ENCODE peak calls at places on chromosomes 3 and 15, in eight cellular contexts. P is brain microvascular endothelial cell, L is A549, U is tibial artery, S is pancreas, B is GM23338, M is body of pancreas, V is cardiac muscle cell. X is an unnamed sample.

GRCh38 chr3:102114264-102114979 is 265.1 kb downstream of the NFKBIZ start:
- DNase-seq in S (no peak), B (no peak), L (no peak), P (no peak), V (no peak), U (no peak), M (no peak), X (no peak)

GRCh38 chr3:98531622-98532274 is at the start of gene GPR15:
- DNase-seq in V (no peak), L (no peak), S (no peak), P (no peak), M (no peak), B (no peak), U (no peak), X (no peak)

GRCh38 chr3:69821133-69821532 is 81.9 kb downstream of the MITF start:
- DNase-seq in S (no peak), B (no peak), M (no peak), L (no peak), U (no peak), V (no peak), P (no peak), X (no peak)

GRCh38 chr15:96972201-96972600 is 641.7 kb downstream of the NR2F2 start:
- DNase-seq in L (no peak), B (no peak), V (no peak), M (no peak), S (no peak), P (no peak), U (no peak), X (no peak)

GRCh38 chr3:115040673-115041286 is 106.3 kb downstream of the ZBTB20 start:
- DNase-seq in M (peak), B (peak), S (no peak), P (peak), V (peak), U (no peak), L (peak), X (no peak)

GRCh38 chr3:114846779-114847178 is 300.3 kb downstream of the ZBTB20 start:
- DNase-seq in U (no peak), L (no peak), V (no peak), S (no peak), B (no peak), M (peak), P (no peak), X (no peak)

GRCh38 chr3:171372694-171373093 is 87.5 kb downstream of the TNIK start:
- DNase-seq in P (no peak), U (no peak), S (no peak), L (no peak), B (no peak), V (no peak), M (no peak), X (no peak)

GRCh38 chr15:55774113-55774970 is 31.4 kb upstream of the PRTG start:
- DNase-seq in S (peak), V (peak), L (peak), P (peak), M (peak), B (peak), U (no peak), X (no peak)

GRCh38 chr3:145450018-145450682 is 710.8 kb downstream of the PLOD2 start:
- DNase-seq in P (no peak), M (no peak), L (no peak), V (no peak), U (no peak), S (no peak), B (no peak), X (no peak)

GRCh38 chr3:127722928-127723603 is 50.3 kb downstream of the ABTB1 start:
- DNase-seq in M (no peak), P (no peak), V (no peak), U (peak), S (no peak), B (no peak), L (no peak), X (no peak)

GRCh38 chr3:18438586-18438985 is 13.4 kb upstream of the SATB1 start:
- DNase-seq in V (no peak), B (peak), L (no peak), U (no peak), P (no peak), S (no peak), M (no peak), X (peak)

GRCh38 chr3:9135930-9136525 is 113.4 kb downstream of the SRGAP3 start:
- DNase-seq in M (peak), L (no peak), B (peak), P (no peak), S (peak), V (peak), U (no peak), X (peak)

GRCh38 chr15:80455668-80456442 is 51.7 kb downstream of the ARNT2 start:
- DNase-seq in B (peak), V (peak), U (no peak), M (peak), S (peak), P (peak), L (peak), X (no peak)

GRCh38 chr15:97087337-97087736 is 756.8 kb downstream of the NR2F2 start:
- DNase-seq in V (no peak), U (no peak), B (no peak), S (no peak), L (no peak), M (no peak), P (no peak), X (no peak)

GRCh38 chr3:72690646-72691045 is 157.6 kb downstream of the SHQ1 start:
- DNase-seq in U (no peak), P (no peak), M (no peak), B (no peak), S (no peak), V (peak), L (no peak), X (no peak)

GRCh38 chr3:29412117-29412516 is 131.2 kb downstream of the RBMS3 start:
- DNase-seq in L (no peak), B (no peak), U (no peak), P (no peak), M (no peak), V (no peak), S (no peak), X (no peak)

GRCh38 chr3:128698211-128699011 is 27.6 kb upstream of the RAB7A start:
- DNase-seq in M (peak), P (no peak), B (peak), L (peak), U (peak), V (peak), S (peak), X (peak)

GRCh38 chr15:45187894-45188830 is at the start of gene SHF:
- DNase-seq in B (peak), V (peak), M (peak), L (peak), P (no peak), S (peak), U (peak), X (peak)

GRCh38 chr15:38208779-38209178 is 43.9 kb upstream of the SPRED1 start:
- DNase-seq in M (no peak), P (no peak), S (no peak), V (no peak), L (no peak), U (no peak), B (no peak), X (no peak)

GRCh38 chr3:66153471-66153870 is 67.3 kb upstream of the SLC25A26 start:
- DNase-seq in P (no peak), V (peak), L (no peak), M (no peak), B (peak), U (no peak), S (no peak), X (peak)

GRCh38 chr3:71226565-71227281 is 356.8 kb downstream of the FOXP1 start:
- DNase-seq in B (no peak), V (no peak), S (no peak), L (no peak), M (no peak), U (peak), P (peak), X (no peak)

GRCh38 chr3:49377483-49377882 is 19.3 kb upstream of the GPX1 start:
- DNase-seq in P (peak), B (no peak), U (no peak), M (no peak), L (no peak), S (no peak), V (no peak), X (no peak)
- H3K27ac ChIP-seq in P (peak), B (peak), U (no peak), M (no peak), L (no peak), S (no peak), V (no peak), X (no peak)

GRCh38 chr3:187191271-187191670 is 6.0 kb upstream of the RTP1 start:
- DNase-seq in L (no peak), V (no peak), B (no peak), U (no peak), S (no peak), M (no peak), P (no peak), X (no peak)

GRCh38 chr3:187197255-187197654 is at the start of gene RTP1:
- DNase-seq in S (no peak), P (no peak), M (no peak), B (peak), L (no peak), U (no peak), V (no peak), X (no peak)

GRCh38 chr3:187193181-187193580 is 4.1 kb upstream of the RTP1 start:
- DNase-seq in B (no peak), S (no peak), V (no peak), U (no peak), P (no peak), L (no peak), M (no peak), X (no peak)

GRCh38 chr3:187198490-187198889 is 1.2 kb downstream of the RTP1 start:
- DNase-seq in M (no peak), L (no peak), P (no peak), S (no peak), V (no peak), B (no peak), U (no peak), X (no peak)

GRCh38 chr3:187196573-187197094 is 652 bp upstream of the RTP1 start:
- DNase-seq in U (no peak), V (no peak), L (no peak), M (no peak), S (no peak), P (no peak), B (no peak), X (no peak)
- TF ChIP-seq CTCF in U (no peak), V (no peak), L (no peak), M (no peak), S (no peak), P (no peak), B (no peak), X (no peak)

GRCh38 chr3:160980740-160981139 is 124.4 kb downstream of the B3GALNT1 start:
- DNase-seq in M (no peak), U (no peak), L (no peak), B (no peak), V (no peak), P (no peak), S (no peak), X (no peak)
- H3K27ac ChIP-seq in M (no peak), U (no peak), L (no peak), B (no peak), V (no peak), P (no peak), S (no peak), X (no peak)

DNA sequence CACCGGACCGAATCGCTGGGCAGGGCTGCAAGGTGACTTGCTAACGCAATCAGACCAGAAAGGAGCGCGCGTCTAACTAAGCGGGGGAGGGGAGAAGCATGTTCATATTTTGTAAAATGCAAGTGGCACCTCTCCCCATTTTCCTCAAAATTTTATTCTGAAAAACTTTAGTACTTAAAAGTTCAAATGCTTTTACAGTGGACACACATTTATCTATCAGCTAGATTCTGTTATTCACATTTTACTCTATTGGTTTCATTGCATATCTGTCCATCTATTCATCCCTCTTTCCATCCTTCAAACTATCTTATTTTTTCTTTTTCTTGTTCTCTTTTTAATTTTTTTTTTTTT is 46.1 kb upstream of the KLHL25 start:
- DNase-seq in P (no peak), L (no peak), S (no peak), V (no peak), M (no peak), U (no peak), B (no peak), X (no peak)
- TF ChIP-seq CTCF in P (no peak), L (no peak), S (no peak), V (no peak), M (no peak), U (no peak), B (no peak), X (peak)

GRCh38 chr3:150589759-150590158 is 13.4 kb upstream of the SELENOT start:
- DNase-seq in P (no peak), B (no peak), L (no peak), M (no peak), S (no peak), V (no peak), U (no peak), X (no peak)

GRCh38 chr3:150594150-150594549 is 9.0 kb upstream of the SELENOT start:
- DNase-seq in V (no peak), U (no peak), S (no peak), M (no peak), P (no peak), B (no peak), L (no peak), X (no peak)

GRCh38 chr3:150583028-150583427 is 20.1 kb upstream of the SELENOT start:
- DNase-seq in U (no peak), M (no peak), L (no peak), B (no peak), V (no peak), S (no peak), P (no peak), X (no peak)

GRCh38 chr3:150582620-150583019 is 20.5 kb upstream of the SELENOT start:
- DNase-seq in M (no peak), P (no peak), L (no peak), U (no peak), B (no peak), S (no peak), V (no peak), X (no peak)

DNA sequence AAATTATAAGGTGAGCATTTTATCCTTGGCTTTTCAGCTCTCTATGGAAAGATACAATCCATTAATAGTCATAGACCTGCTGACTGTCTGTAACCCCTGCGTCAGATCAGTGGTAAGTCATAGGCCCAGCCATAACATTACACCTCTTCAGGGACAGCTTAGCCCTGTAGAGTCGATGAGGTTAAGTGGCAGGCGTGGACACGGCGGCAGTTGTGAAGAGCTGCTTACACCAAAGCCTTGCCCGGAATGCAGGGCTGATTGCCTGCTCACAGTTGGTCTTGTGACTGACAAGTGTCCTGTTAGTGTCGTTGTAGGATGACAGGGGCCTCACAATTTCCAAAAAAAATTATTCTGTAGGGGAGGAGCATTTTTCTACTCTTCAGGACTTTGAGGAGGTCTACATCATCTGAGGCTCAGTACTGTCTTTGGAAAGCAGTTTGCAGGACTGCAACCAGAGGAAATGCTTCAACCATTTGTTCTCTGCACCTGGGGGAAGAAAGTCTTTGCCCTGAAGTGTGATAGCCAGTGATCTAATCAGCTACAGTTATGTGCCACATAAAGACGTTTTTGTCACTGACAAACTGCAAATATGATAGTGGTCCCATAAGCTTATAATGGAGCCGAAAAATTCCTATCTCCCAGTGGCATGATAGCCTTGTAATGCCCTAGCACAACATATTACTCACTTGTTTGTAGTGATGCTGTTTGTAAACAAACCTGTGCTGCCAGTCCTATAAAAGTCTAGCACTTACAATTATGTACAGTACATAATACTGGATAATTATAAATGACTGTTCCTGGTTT is 14.9 kb upstream of the SELENOT start:
- DNase-seq in V (peak), P (no peak), L (no peak), B (no peak), S (no peak), M (no peak), U (no peak), X (no peak)
- H3K27ac ChIP-seq in V (peak), P (no peak), L (no peak), B (peak), S (no peak), M (no peak), U (no peak), X (no peak)

GRCh38 chr3:56919797-56920195 is 118.0 kb upstream of the ARHGEF3 start:
- DNase-seq in S (no peak), M (no peak), V (no peak), B (no peak), L (no peak), U (no peak), P (no peak), X (no peak)

GRCh38 chr3:56916697-56917336 is 115.1 kb upstream of the ARHGEF3 start:
- DNase-seq in L (no peak), P (no peak), U (no peak), S (no peak), V (no peak), B (no peak), M (no peak), X (no peak)

GRCh38 chr3:56917740-56918568 is 116.2 kb upstream of the ARHGEF3 start:
- DNase-seq in P (no peak), U (no peak), V (no peak), L (no peak), M (no peak), S (no peak), B (peak), X (no peak)

GRCh38 chr3:56917337-56917697 is 115.6 kb upstream of the ARHGEF3 start:
- DNase-seq in L (no peak), U (no peak), V (no peak), M (no peak), P (no peak), B (no peak), S (no peak), X (no peak)

DNA sequence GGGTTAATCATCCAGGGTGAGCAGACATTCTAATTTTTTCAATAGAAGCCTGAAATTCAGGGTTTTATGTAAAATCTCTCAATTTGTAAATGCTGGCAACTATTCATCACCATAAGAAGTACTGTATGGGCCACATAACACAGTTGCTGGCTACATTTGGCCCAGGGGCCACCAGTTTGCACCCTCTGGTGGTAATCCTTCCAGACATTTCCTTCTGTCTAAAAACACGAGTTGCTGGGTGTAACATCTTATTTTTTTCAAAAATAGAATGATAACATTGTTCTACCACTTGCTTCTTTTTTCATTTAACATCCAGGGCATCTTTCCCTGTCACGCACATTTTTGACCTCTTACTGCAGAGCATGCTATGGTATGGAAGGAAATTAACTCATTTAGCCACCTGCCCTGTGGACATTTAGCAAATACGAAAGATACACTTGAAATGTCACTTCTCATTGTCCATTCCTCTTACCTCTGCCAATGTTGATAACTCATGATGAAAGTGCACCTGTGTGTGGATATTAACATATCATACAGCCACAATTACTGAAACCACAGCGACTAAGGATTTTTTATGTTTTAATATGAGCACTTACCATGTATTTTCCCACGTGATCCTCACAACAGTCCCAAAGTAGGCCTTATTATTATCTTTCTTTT is 117.5 kb upstream of the ARHGEF3 start:
- DNase-seq in M (no peak), P (no peak), B (no peak), S (no peak), V (no peak), L (no peak), U (no peak), X (no peak)
- TF ChIP-seq CTCF in M (no peak), P (no peak), B (no peak), S (no peak), V (no peak), L (no peak), U (no peak), X (peak)

DNA sequence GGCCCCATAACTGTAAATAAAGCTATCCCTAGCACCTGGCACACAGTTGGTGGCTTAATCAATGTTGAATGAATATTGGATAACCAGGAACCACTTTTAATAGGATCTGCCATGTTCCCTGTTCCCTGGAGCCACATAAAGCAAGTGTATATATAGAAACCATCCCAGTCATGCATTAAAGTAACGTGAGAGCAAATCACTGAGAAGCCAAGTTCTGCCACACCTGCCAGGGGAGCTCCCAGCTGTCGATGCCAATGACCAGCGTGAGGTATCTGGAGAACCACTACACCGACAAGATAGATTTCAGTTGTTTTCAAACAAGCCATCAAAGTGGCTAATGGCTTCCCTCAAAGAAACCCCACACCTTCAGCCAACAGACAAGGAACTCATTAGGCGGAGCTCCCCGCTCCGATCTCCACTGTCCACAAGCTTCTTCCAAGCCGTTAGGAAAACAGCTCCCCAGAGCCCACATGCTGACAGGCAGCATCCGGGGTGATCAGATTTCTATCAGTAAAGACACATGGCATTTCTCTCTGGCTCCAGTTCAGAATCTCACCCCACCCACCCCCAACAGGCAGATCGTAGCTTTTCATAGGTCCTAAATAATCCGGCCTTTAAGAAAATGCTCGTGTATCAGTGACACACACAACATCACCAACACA is 54.3 kb upstream of the SPATA12 start:
- DNase-seq in V (no peak), P (no peak), B (peak), S (no peak), U (no peak), M (no peak), L (no peak), X (no peak)
- H3K27ac ChIP-seq in V (no peak), P (no peak), B (no peak), S (peak), U (peak), M (peak), L (peak), X (no peak)